ENCODE peak calls at places on chromosomes 5 and 9, in ten cellular contexts. One of them, this sample, is unnamed.

GRCh38 chr5:126449751-126450271 is 26.6 kb downstream of the GRAMD2B start:
- DNase-seq in spleen: no peak
- DNase-seq in skeletal muscle cell: no peak
- DNase-seq in NCI-H82: no peak
- DNase-seq in stimulated activated CD8-positive, alpha-beta memory T cell treated with anti-CD3 and anti-CD28 coated beads, Interleukin-2, amount 100 ng/mL, for 1 hour: peak
- DNase-seq in tibial artery: no peak
- DNase-seq in fibroblast of mammary gland: peak
- DNase-seq in germinal center: peak
- DNase-seq in natural killer cell treated with Interleukin-12 subunit alpha and Interleukin-12 subunit beta and Interleukin-15 and Interleukin-18, amount 100 ng/mL, for 72 hours: no peak
- DNase-seq in activated CD4-positive, CD25-positive, alpha-beta regulatory T cell: peak
- DNase-seq in this sample: no peak

GRCh38 chr9:131627846-131628820 is 82.8 kb downstream of the PRRT1B start:
- DNase-seq in germinal center: peak
- DNase-seq in tibial artery: no peak
- DNase-seq in activated CD4-positive, CD25-positive, alpha-beta regulatory T cell: no peak
- DNase-seq in skeletal muscle cell: peak
- DNase-seq in fibroblast of mammary gland: peak
- DNase-seq in spleen: peak
- DNase-seq in natural killer cell treated with Interleukin-12 subunit alpha and Interleukin-12 subunit beta and Interleukin-15 and Interleukin-18, amount 100 ng/mL, for 72 hours: peak
- DNase-seq in stimulated activated CD8-positive, alpha-beta memory T cell treated with anti-CD3 and anti-CD28 coated beads, Interleukin-2, amount 100 ng/mL, for 1 hour: peak
- DNase-seq in NCI-H82: peak
- DNase-seq in this sample: no peak

GRCh38 chr5:171313481-171314206 is 4.6 kb downstream of the TLX3 start:
- DNase-seq in activated CD4-positive, CD25-positive, alpha-beta regulatory T cell: no peak
- DNase-seq in spleen: no peak
- DNase-seq in stimulated activated CD8-positive, alpha-beta memory T cell treated with anti-CD3 and anti-CD28 coated beads, Interleukin-2, amount 100 ng/mL, for 1 hour: no peak
- DNase-seq in germinal center: no peak
- DNase-seq in skeletal muscle cell: no peak
- DNase-seq in natural killer cell treated with Interleukin-12 subunit alpha and Interleukin-12 subunit beta and Interleukin-15 and Interleukin-18, amount 100 ng/mL, for 72 hours: no peak
- DNase-seq in fibroblast of mammary gland: no peak
- DNase-seq in tibial artery: no peak
- DNase-seq in NCI-H82: no peak
- DNase-seq in this sample: no peak

GRCh38 chr9:35755071-35755470 is 995 bp upstream of the MSMP start:
- DNase-seq in natural killer cell treated with Interleukin-12 subunit alpha and Interleukin-12 subunit beta and Interleukin-15 and Interleukin-18, amount 100 ng/mL, for 72 hours: no peak
- DNase-seq in activated CD4-positive, CD25-positive, alpha-beta regulatory T cell: no peak
- DNase-seq in tibial artery: no peak
- DNase-seq in germinal center: no peak
- DNase-seq in spleen: no peak
- DNase-seq in stimulated activated CD8-positive, alpha-beta memory T cell treated with anti-CD3 and anti-CD28 coated beads, Interleukin-2, amount 100 ng/mL, for 1 hour: no peak
- DNase-seq in fibroblast of mammary gland: no peak
- DNase-seq in skeletal muscle cell: no peak
- DNase-seq in NCI-H82: no peak
- DNase-seq in this sample: no peak

GRCh38 chr9:137113385-137114159 is 961 bp downstream of the DPP7 start:
- DNase-seq in NCI-H82: peak
- DNase-seq in skeletal muscle cell: no peak
- DNase-seq in germinal center: peak
- DNase-seq in activated CD4-positive, CD25-positive, alpha-beta regulatory T cell: no peak
- DNase-seq in spleen: no peak
- DNase-seq in natural killer cell treated with Interleukin-12 subunit alpha and Interleukin-12 subunit beta and Interleukin-15 and Interleukin-18, amount 100 ng/mL, for 72 hours: no peak
- DNase-seq in tibial artery: no peak
- DNase-seq in stimulated activated CD8-positive, alpha-beta memory T cell treated with anti-CD3 and anti-CD28 coated beads, Interleukin-2, amount 100 ng/mL, for 1 hour: no peak
- DNase-seq in fibroblast of mammary gland: no peak
- DNase-seq in this sample: no peak

GRCh38 chr9:93098236-93098946 is 2.4 kb downstream of the CARD19 start:
- DNase-seq in natural killer cell treated with Interleukin-12 subunit alpha and Interleukin-12 subunit beta and Interleukin-15 and Interleukin-18, amount 100 ng/mL, for 72 hours: peak
- DNase-seq in skeletal muscle cell: peak
- DNase-seq in tibial artery: peak
- DNase-seq in NCI-H82: no peak
- DNase-seq in fibroblast of mammary gland: peak
- DNase-seq in spleen: peak
- DNase-seq in activated CD4-positive, CD25-positive, alpha-beta regulatory T cell: peak
- DNase-seq in stimulated activated CD8-positive, alpha-beta memory T cell treated with anti-CD3 and anti-CD28 coated beads, Interleukin-2, amount 100 ng/mL, for 1 hour: no peak
- DNase-seq in germinal center: no peak
- DNase-seq in this sample: no peak

GRCh38 chr9:137556069-137556838 is 4.6 kb downstream of the MRPL41 start:
- DNase-seq in activated CD4-positive, CD25-positive, alpha-beta regulatory T cell: no peak
- DNase-seq in tibial artery: no peak
- DNase-seq in spleen: no peak
- DNase-seq in NCI-H82: no peak
- DNase-seq in germinal center: no peak
- DNase-seq in fibroblast of mammary gland: peak
- DNase-seq in skeletal muscle cell: no peak
- DNase-seq in natural killer cell treated with Interleukin-12 subunit alpha and Interleukin-12 subunit beta and Interleukin-15 and Interleukin-18, amount 100 ng/mL, for 72 hours: no peak
- DNase-seq in stimulated activated CD8-positive, alpha-beta memory T cell treated with anti-CD3 and anti-CD28 coated beads, Interleukin-2, amount 100 ng/mL, for 1 hour: no peak
- DNase-seq in this sample: no peak

GRCh38 chr9:8962084-8962483 is 1162.5 kb upstream of the DMAC1 start:
- DNase-seq in skeletal muscle cell: no peak
- DNase-seq in stimulated activated CD8-positive, alpha-beta memory T cell treated with anti-CD3 and anti-CD28 coated beads, Interleukin-2, amount 100 ng/mL, for 1 hour: no peak
- DNase-seq in fibroblast of mammary gland: peak
- DNase-seq in tibial artery: no peak
- DNase-seq in NCI-H82: no peak
- DNase-seq in natural killer cell treated with Interleukin-12 subunit alpha and Interleukin-12 subunit beta and Interleukin-15 and Interleukin-18, amount 100 ng/mL, for 72 hours: no peak
- DNase-seq in activated CD4-positive, CD25-positive, alpha-beta regulatory T cell: no peak
- DNase-seq in germinal center: no peak
- DNase-seq in spleen: no peak
- DNase-seq in this sample: no peak

GRCh38 chr5:87195104-87195581 is 72.5 kb upstream of the RASA1 start:
- DNase-seq in activated CD4-positive, CD25-positive, alpha-beta regulatory T cell: no peak
- DNase-seq in germinal center: no peak
- DNase-seq in spleen: no peak
- DNase-seq in skeletal muscle cell: peak
- DNase-seq in natural killer cell treated with Interleukin-12 subunit alpha and Interleukin-12 subunit beta and Interleukin-15 and Interleukin-18, amount 100 ng/mL, for 72 hours: peak
- DNase-seq in fibroblast of mammary gland: peak
- DNase-seq in stimulated activated CD8-positive, alpha-beta memory T cell treated with anti-CD3 and anti-CD28 coated beads, Interleukin-2, amount 100 ng/mL, for 1 hour: no peak
- DNase-seq in NCI-H82: no peak
- DNase-seq in tibial artery: no peak
- DNase-seq in this sample: no peak

GRCh38 chr9:92147030-92147853 is 32.0 kb upstream of the SPTLC1 start:
- DNase-seq in stimulated activated CD8-positive, alpha-beta memory T cell treated with anti-CD3 and anti-CD28 coated beads, Interleukin-2, amount 100 ng/mL, for 1 hour: no peak
- DNase-seq in NCI-H82: no peak
- DNase-seq in fibroblast of mammary gland: peak
- DNase-seq in tibial artery: no peak
- DNase-seq in activated CD4-positive, CD25-positive, alpha-beta regulatory T cell: no peak
- DNase-seq in natural killer cell treated with Interleukin-12 subunit alpha and Interleukin-12 subunit beta and Interleukin-15 and Interleukin-18, amount 100 ng/mL, for 72 hours: no peak
- DNase-seq in skeletal muscle cell: peak
- DNase-seq in spleen: no peak
- DNase-seq in germinal center: no peak
- DNase-seq in this sample: no peak

GRCh38 chr9:107919263-107919662 is 429.7 kb upstream of the KLF4 start:
- DNase-seq in stimulated activated CD8-positive, alpha-beta memory T cell treated with anti-CD3 and anti-CD28 coated beads, Interleukin-2, amount 100 ng/mL, for 1 hour: no peak
- DNase-seq in skeletal muscle cell: no peak
- DNase-seq in tibial artery: no peak
- DNase-seq in activated CD4-positive, CD25-positive, alpha-beta regulatory T cell: no peak
- DNase-seq in germinal center: no peak
- DNase-seq in fibroblast of mammary gland: no peak
- DNase-seq in spleen: no peak
- DNase-seq in NCI-H82: no peak
- DNase-seq in natural killer cell treated with Interleukin-12 subunit alpha and Interleukin-12 subunit beta and Interleukin-15 and Interleukin-18, amount 100 ng/mL, for 72 hours: no peak
- DNase-seq in this sample: no peak

GRCh38 chr5:57804007-57804444 is 321.4 kb upstream of the ACTBL2 start:
- DNase-seq in stimulated activated CD8-positive, alpha-beta memory T cell treated with anti-CD3 and anti-CD28 coated beads, Interleukin-2, amount 100 ng/mL, for 1 hour: no peak
- DNase-seq in spleen: no peak
- DNase-seq in fibroblast of mammary gland: peak
- DNase-seq in germinal center: no peak
- DNase-seq in skeletal muscle cell: peak
- DNase-seq in natural killer cell treated with Interleukin-12 subunit alpha and Interleukin-12 subunit beta and Interleukin-15 and Interleukin-18, amount 100 ng/mL, for 72 hours: no peak
- DNase-seq in NCI-H82: no peak
- DNase-seq in activated CD4-positive, CD25-positive, alpha-beta regulatory T cell: no peak
- DNase-seq in tibial artery: no peak
- DNase-seq in this sample: no peak

GRCh38 chr5:138696501-138696900 is 56.7 kb upstream of the CTNNA1 start:
- DNase-seq in natural killer cell treated with Interleukin-12 subunit alpha and Interleukin-12 subunit beta and Interleukin-15 and Interleukin-18, amount 100 ng/mL, for 72 hours: no peak
- DNase-seq in skeletal muscle cell: peak
- DNase-seq in tibial artery: no peak
- DNase-seq in spleen: no peak
- DNase-seq in activated CD4-positive, CD25-positive, alpha-beta regulatory T cell: no peak
- DNase-seq in stimulated activated CD8-positive, alpha-beta memory T cell treated with anti-CD3 and anti-CD28 coated beads, Interleukin-2, amount 100 ng/mL, for 1 hour: no peak
- DNase-seq in NCI-H82: no peak
- DNase-seq in germinal center: no peak
- DNase-seq in fibroblast of mammary gland: peak
- DNase-seq in this sample: no peak

GRCh38 chr5:122565331-122565730 is 209.5 kb upstream of the SNX2 start:
- DNase-seq in activated CD4-positive, CD25-positive, alpha-beta regulatory T cell: no peak
- DNase-seq in skeletal muscle cell: no peak
- DNase-seq in NCI-H82: no peak
- DNase-seq in tibial artery: no peak
- DNase-seq in fibroblast of mammary gland: no peak
- DNase-seq in spleen: no peak
- DNase-seq in stimulated activated CD8-positive, alpha-beta memory T cell treated with anti-CD3 and anti-CD28 coated beads, Interleukin-2, amount 100 ng/mL, for 1 hour: no peak
- DNase-seq in natural killer cell treated with Interleukin-12 subunit alpha and Interleukin-12 subunit beta and Interleukin-15 and Interleukin-18, amount 100 ng/mL, for 72 hours: no peak
- DNase-seq in germinal center: no peak
- DNase-seq in this sample: no peak

GRCh38 chr5:11520241-11520929 is 383.9 kb downstream of the CTNND2 start:
- DNase-seq in fibroblast of mammary gland: no peak
- DNase-seq in NCI-H82: no peak
- DNase-seq in germinal center: no peak
- DNase-seq in stimulated activated CD8-positive, alpha-beta memory T cell treated with anti-CD3 and anti-CD28 coated beads, Interleukin-2, amount 100 ng/mL, for 1 hour: no peak
- DNase-seq in activated CD4-positive, CD25-positive, alpha-beta regulatory T cell: no peak
- DNase-seq in skeletal muscle cell: no peak
- DNase-seq in spleen: no peak
- DNase-seq in natural killer cell treated with Interleukin-12 subunit alpha and Interleukin-12 subunit beta and Interleukin-15 and Interleukin-18, amount 100 ng/mL, for 72 hours: no peak
- DNase-seq in tibial artery: no peak
- DNase-seq in this sample: no peak

GRCh38 chr9:124149992-124150391 is 107.8 kb upstream of the NEK6 start:
- DNase-seq in natural killer cell treated with Interleukin-12 subunit alpha and Interleukin-12 subunit beta and Interleukin-15 and Interleukin-18, amount 100 ng/mL, for 72 hours: no peak
- DNase-seq in NCI-H82: no peak
- DNase-seq in stimulated activated CD8-positive, alpha-beta memory T cell treated with anti-CD3 and anti-CD28 coated beads, Interleukin-2, amount 100 ng/mL, for 1 hour: no peak
- DNase-seq in spleen: no peak
- DNase-seq in germinal center: no peak
- DNase-seq in fibroblast of mammary gland: peak
- DNase-seq in activated CD4-positive, CD25-positive, alpha-beta regulatory T cell: no peak
- DNase-seq in tibial artery: no peak
- DNase-seq in skeletal muscle cell: no peak
- DNase-seq in this sample: no peak

This sample was measured in SK-N-DZ.